ENCODE peak calls at places on chromosomes 4 and X, in five cellular contexts. H, R, Y, N and O are unnamed samples.

GRCh38 chr4:182938213-182938645 is 21.0 kb upstream of the DCTD start:
- DNase-seq in H (peak; percentile 84), R (peak; percentile 56), Y (peak; percentile 66), N (peak; percentile 68), O (no peak)

GRCh38 chr4:118329849-118330248 is 23.0 kb downstream of the PRSS12 start:
- DNase-seq in H (no peak), R (no peak), Y (no peak), N (no peak), O (no peak)

GRCh38 chr4:57668621-57669020 is 558.4 kb upstream of the IGFBP7 start:
- DNase-seq in H (no peak), R (no peak), Y (no peak), N (no peak), O (no peak)

GRCh38 chr4:188372051-188372450 is 232.8 kb downstream of the TRIML1 start:
- DNase-seq in H (no peak), R (peak; percentile 73), Y (no peak), N (no peak), O (no peak)

GRCh38 chr4:183444953-183445543 is 612 bp downstream of the CDKN2AIP start:
- DNase-seq in H (peak; percentile 71), R (no peak), Y (no peak), N (no peak), O (no peak)

GRCh38 chr4:24752140-24752539 is 43.2 kb upstream of the SOD3 start:
- DNase-seq in H (no peak), R (no peak), Y (no peak), N (no peak), O (no peak)

GRCh38 chr4:2662598-2662997 is 93.5 kb downstream of the TNIP2 start:
- DNase-seq in H (no peak), R (peak; percentile 93), Y (peak; percentile 6), N (peak; percentile 4), O (no peak)

GRCh38 chrX:45344597-45344996 is 143.9 kb upstream of the DIPK2B start:
- DNase-seq in H (no peak), R (peak; percentile 81), Y (no peak), N (no peak), O (no peak)

GRCh38 chrX:63350551-63350950 is 581 bp downstream of the SPIN4 start:
- DNase-seq in H (peak; percentile 9), R (no peak), Y (peak; percentile 23), N (peak; percentile 6), O (peak; percentile 5)

GRCh38 chr4:138114434-138114833 is 127.7 kb downstream of the SLC7A11 start:
- DNase-seq in H (no peak), R (peak; percentile 13), Y (no peak), N (no peak), O (peak; percentile 45)

GRCh38 chrX:23333842-23334535 is 660 bp upstream of the PTCHD1 start:
- DNase-seq in H (peak; percentile 40), R (no peak), Y (no peak), N (no peak), O (no peak)

GRCh38 chr4:52588097-52588496 is 71.0 kb downstream of the USP46 start:
- DNase-seq in H (peak; percentile 56), R (peak; percentile 13), Y (peak; percentile 23), N (peak; percentile 51), O (no peak)

GRCh38 chr4:168796362-168797106 is 213.5 kb downstream of the CBR4 start:
- DNase-seq in H (no peak), R (peak; percentile 88), Y (peak; percentile 90), N (no peak), O (no peak)

GRCh38 chr4:80173387-80173786 is 23.9 kb upstream of the PRDM8 start:
- DNase-seq in H (no peak), R (peak; percentile 88), Y (no peak), N (no peak), O (no peak)

GRCh38 chr4:163540977-163541376 is 46.5 kb downstream of the TMA16 start:
- DNase-seq in H (no peak), R (peak; percentile 95), Y (no peak), N (no peak), O (no peak)

GRCh38 chr4:154961263-154961662 is 180.2 kb downstream of the RBM46 start:
- DNase-seq in H (no peak), R (no peak), Y (no peak), N (no peak), O (peak; percentile 57)

GRCh38 chr4:140353836-140354235 is 19.6 kb upstream of the SCOC start:
- DNase-seq in H (no peak), R (no peak), Y (no peak), N (no peak), O (no peak)

GRCh38 chrX:110944323-110944761 is 148.7 kb upstream of the CHRDL1 start:
- DNase-seq in H (peak; percentile 76), R (no peak), Y (no peak), N (no peak), O (no peak)

GRCh38 chrX:129478516-129478915 is 44.8 kb downstream of the SMARCA1 start:
- DNase-seq in H (no peak), R (peak; percentile 69), Y (no peak), N (no peak), O (no peak)

GRCh38 chr4:16026155-16026761 is 57.6 kb downstream of the PROM1 start:
- DNase-seq in H (peak; percentile 39), R (peak; percentile 61), Y (peak; percentile 56), N (peak; percentile 49), O (peak; percentile 25)

GRCh38 chr4:5800496-5800895 is 89.5 kb downstream of the EVC start:
- DNase-seq in H (no peak), R (no peak), Y (no peak), N (no peak), O (no peak)

GRCh38 chr4:107862658-107863057 is 37.9 kb downstream of the SGMS2 start:
- DNase-seq in H (no peak), R (peak; percentile 63), Y (peak; percentile 71), N (no peak), O (no peak)

GRCh38 chr4:15131551-15131950 is 129.3 kb downstream of the CPEB2 start:
- DNase-seq in H (no peak), R (no peak), Y (peak; percentile 65), N (no peak), O (no peak)

GRCh38 chrX:54808109-54808604 is 612 bp downstream of the MAGED2 start:
- DNase-seq in H (peak; percentile 76), R (no peak), Y (peak; percentile 32), N (peak; percentile 55), O (no peak)

GRCh38 chrX:69285881-69286545 is 120.8 kb upstream of the PJA1 start:
- DNase-seq in H (peak; percentile 87), R (no peak), Y (peak; percentile 21), N (peak; percentile 79), O (no peak)

GRCh38 chrX:107968623-107969022 is 13.5 kb downstream of the TEX13B start:
- DNase-seq in H (no peak), R (no peak), Y (no peak), N (no peak), O (no peak)

GRCh38 chr4:143406523-143406922 is 69.8 kb downstream of the GAB1 start:
- DNase-seq in H (no peak), R (no peak), Y (no peak), N (no peak), O (no peak)

GRCh38 chr4:143410015-143410414 is 73.3 kb downstream of the GAB1 start:
- DNase-seq in H (no peak), R (no peak), Y (no peak), N (no peak), O (no peak)

GRCh38 chr4:143407475-143407874 is 70.8 kb downstream of the GAB1 start:
- DNase-seq in H (no peak), R (no peak), Y (no peak), N (no peak), O (no peak)

GRCh38 chr4:143411527-143412480 is 75.1 kb downstream of the GAB1 start:
- DNase-seq in H (no peak), R (peak; percentile 58), Y (no peak), N (no peak), O (no peak)
- TF ChIP-seq RCOR1 in H (no peak), R (no peak), Y (no peak), N (no peak), O (no peak)

DNA sequence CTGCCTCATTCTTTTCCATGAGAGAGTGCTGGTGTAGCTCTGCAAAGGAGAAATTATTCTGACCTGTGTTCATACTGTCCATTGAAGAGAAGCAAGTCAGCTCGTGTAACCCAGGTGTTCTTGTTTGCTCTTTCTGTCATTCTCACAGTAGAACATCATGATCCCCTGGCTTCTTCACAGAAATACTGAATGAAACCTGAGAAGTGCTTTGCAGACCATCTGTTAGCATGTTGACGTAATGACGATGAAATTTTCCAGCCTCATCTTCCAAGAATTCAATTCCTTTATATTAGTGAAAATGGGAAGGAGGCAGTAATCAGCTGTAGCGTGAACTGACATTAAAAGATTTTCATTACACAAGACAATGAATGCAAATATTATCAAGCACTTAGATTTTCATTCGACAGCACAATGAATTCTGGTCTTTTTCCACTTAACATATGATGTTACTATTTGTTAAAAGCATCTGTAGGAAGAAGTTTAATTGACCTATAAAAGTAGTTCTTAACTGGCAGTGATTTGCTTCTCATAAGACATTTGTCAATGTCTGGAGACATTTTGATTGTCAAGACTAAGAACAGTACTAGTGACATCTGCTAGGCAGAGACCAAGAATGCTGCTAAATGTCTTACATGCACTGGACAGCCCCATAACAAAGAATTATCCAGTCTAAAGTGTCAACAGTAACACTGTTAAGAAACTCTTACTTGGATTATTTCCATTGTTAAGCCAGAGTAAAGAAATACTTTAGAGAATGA is 246.3 kb downstream of the BANK1 start:
- DNase-seq in H (no peak), R (peak; percentile 25), Y (no peak), N (no peak), O (no peak)
- TF ChIP-seq RCOR1 in H (no peak), R (no peak), Y (no peak), N (no peak), O (no peak)

GRCh38 chrX:77901506-77901905 is 2.2 kb downstream of the COX7B start:
- DNase-seq in H (no peak), R (no peak), Y (no peak), N (no peak), O (no peak)

GRCh38 chrX:77900688-77901087 is 1.4 kb downstream of the COX7B start:
- DNase-seq in H (no peak), R (no peak), Y (no peak), N (no peak), O (no peak)

GRCh38 chrX:77894921-77895886 is at the start of gene MAGT1:
- DNase-seq in H (peak; percentile 86), R (peak; percentile 96), Y (peak; percentile 97), N (peak; percentile 81), O (peak; percentile 90)

GRCh38 chrX:77893713-77894112 is 1.5 kb downstream of the MAGT1 start:
- DNase-seq in H (no peak), R (no peak), Y (no peak), N (no peak), O (no peak)

DNA sequence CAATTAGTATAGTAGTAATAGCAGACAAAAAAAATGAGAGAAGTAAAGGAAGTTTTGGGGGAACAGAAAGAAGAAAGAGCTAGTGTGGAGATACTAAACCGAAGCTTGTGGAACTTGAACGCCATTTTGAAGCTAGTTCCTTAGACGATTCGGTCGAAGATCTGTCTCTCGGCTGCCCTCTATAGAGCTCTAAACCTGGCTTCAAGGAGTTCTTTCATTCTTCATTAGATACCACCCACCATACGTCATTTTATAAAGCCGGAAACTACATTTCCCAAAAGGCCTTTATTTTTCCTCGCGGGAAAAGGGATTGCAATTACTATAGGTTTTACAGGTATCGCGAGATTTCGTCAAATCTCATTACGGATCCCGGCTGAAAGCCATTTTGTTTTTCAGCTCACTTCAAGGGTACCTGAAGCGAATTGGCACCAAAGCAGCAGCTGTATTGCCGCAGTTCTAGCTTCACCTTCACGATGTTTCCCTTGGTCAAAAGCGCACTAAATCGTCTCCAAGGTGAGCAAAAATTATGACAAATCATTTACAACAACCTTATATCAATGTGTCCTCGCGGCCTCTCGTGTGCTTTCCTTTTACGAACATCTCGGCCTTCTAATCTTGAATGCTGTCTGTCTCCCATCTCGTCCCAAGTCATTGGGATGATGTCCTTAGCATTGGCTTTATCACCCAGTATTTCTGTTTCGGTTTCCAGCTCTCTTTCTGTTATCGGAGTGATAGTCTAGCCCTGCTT is at the start of gene COX7B:
- DNase-seq in H (peak; percentile 70), R (peak; percentile 96), Y (peak; percentile 97), N (peak; percentile 52), O (peak; percentile 92)
- TF ChIP-seq RCOR1 in H (peak; percentile 61), R (no peak), Y (no peak), N (no peak), O (peak; percentile 95)

GRCh38 chr4:41939016-41939623 is 3.9 kb downstream of the TMEM33 start:
- DNase-seq in H (no peak), R (peak; percentile 60), Y (no peak), N (no peak), O (no peak)
- TF ChIP-seq RCOR1 in H (no peak), R (no peak), Y (no peak), N (no peak), O (no peak)